ENCODE peak calls at places on chromosomes 13 and 19, in nine cellular contexts. One of them, this sample, is unnamed.

GRCh38 chr19:40754611-40755247 is 3.7 kb downstream of the SNRPA start:
- DNase-seq in CD4-positive, alpha-beta T cell: no peak
- DNase-seq in heart right ventricle: no peak
- DNase-seq in activated B cell treated with CpG ODN at 0.5 μM for 24 hours: no peak
- DNase-seq in progenitor cell of endocrine pancreas: no peak
- DNase-seq in mucosa of descending colon: peak
- DNase-seq in CD8-positive, alpha-beta T cell: no peak
- DNase-seq in thoracic aorta: no peak
- DNase-seq in SK-N-SH: no peak
- DNase-seq in this sample: peak

GRCh38 chr13:104809483-104809882 is 1726.0 kb downstream of the EFNB2 start:
- DNase-seq in CD4-positive, alpha-beta T cell: no peak
- DNase-seq in heart right ventricle: no peak
- DNase-seq in activated B cell treated with CpG ODN at 0.5 μM for 24 hours: no peak
- DNase-seq in progenitor cell of endocrine pancreas: no peak
- DNase-seq in mucosa of descending colon: no peak
- DNase-seq in CD8-positive, alpha-beta T cell: no peak
- DNase-seq in thoracic aorta: no peak
- DNase-seq in SK-N-SH: no peak
- DNase-seq in this sample: no peak

GRCh38 chr13:40652588-40652940 is 13.9 kb downstream of the FOXO1 start:
- DNase-seq in CD4-positive, alpha-beta T cell: no peak
- DNase-seq in heart right ventricle: no peak
- DNase-seq in activated B cell treated with CpG ODN at 0.5 μM for 24 hours: no peak
- DNase-seq in progenitor cell of endocrine pancreas: no peak
- DNase-seq in mucosa of descending colon: no peak
- DNase-seq in CD8-positive, alpha-beta T cell: no peak
- DNase-seq in thoracic aorta: no peak
- DNase-seq in SK-N-SH: no peak
- DNase-seq in this sample: no peak

GRCh38 chr13:91398413-91399188 is at the start of gene GPC5:
- DNase-seq in CD4-positive, alpha-beta T cell: peak
- DNase-seq in heart right ventricle: peak
- DNase-seq in activated B cell treated with CpG ODN at 0.5 μM for 24 hours: peak
- DNase-seq in progenitor cell of endocrine pancreas: peak
- DNase-seq in mucosa of descending colon: peak
- DNase-seq in CD8-positive, alpha-beta T cell: peak
- DNase-seq in thoracic aorta: peak
- DNase-seq in SK-N-SH: peak
- DNase-seq in this sample: peak

GRCh38 chr13:65946387-65946786 is 1283.7 kb downstream of the PCDH9 start:
- DNase-seq in CD4-positive, alpha-beta T cell: no peak
- DNase-seq in heart right ventricle: no peak
- DNase-seq in activated B cell treated with CpG ODN at 0.5 μM for 24 hours: no peak
- DNase-seq in progenitor cell of endocrine pancreas: no peak
- DNase-seq in mucosa of descending colon: no peak
- DNase-seq in CD8-positive, alpha-beta T cell: no peak
- DNase-seq in thoracic aorta: no peak
- DNase-seq in SK-N-SH: no peak
- DNase-seq in this sample: no peak

GRCh38 chr13:99628442-99628841 is 127.2 kb downstream of the TM9SF2 start:
- DNase-seq in CD4-positive, alpha-beta T cell: no peak
- DNase-seq in heart right ventricle: no peak
- DNase-seq in activated B cell treated with CpG ODN at 0.5 μM for 24 hours: no peak
- DNase-seq in progenitor cell of endocrine pancreas: no peak
- DNase-seq in mucosa of descending colon: no peak
- DNase-seq in CD8-positive, alpha-beta T cell: no peak
- DNase-seq in thoracic aorta: no peak
- DNase-seq in SK-N-SH: no peak
- DNase-seq in this sample: no peak

GRCh38 chr13:111902726-111903125 is 164.2 kb upstream of the SOX1 start:
- DNase-seq in CD4-positive, alpha-beta T cell: no peak
- DNase-seq in heart right ventricle: no peak
- DNase-seq in activated B cell treated with CpG ODN at 0.5 μM for 24 hours: no peak
- DNase-seq in progenitor cell of endocrine pancreas: no peak
- DNase-seq in mucosa of descending colon: no peak
- DNase-seq in CD8-positive, alpha-beta T cell: peak
- DNase-seq in thoracic aorta: no peak
- DNase-seq in SK-N-SH: no peak
- DNase-seq in this sample: no peak

GRCh38 chr13:112893570-112894422 is 75.2 kb upstream of the MCF2L start:
- DNase-seq in CD4-positive, alpha-beta T cell: peak
- DNase-seq in heart right ventricle: no peak
- DNase-seq in activated B cell treated with CpG ODN at 0.5 μM for 24 hours: no peak
- DNase-seq in progenitor cell of endocrine pancreas: peak
- DNase-seq in mucosa of descending colon: peak
- DNase-seq in CD8-positive, alpha-beta T cell: no peak
- DNase-seq in thoracic aorta: no peak
- DNase-seq in SK-N-SH: peak
- DNase-seq in this sample: no peak

GRCh38 chr19:35444735-35445134 is 3.3 kb upstream of the FFAR2 start:
- DNase-seq in CD4-positive, alpha-beta T cell: no peak
- DNase-seq in heart right ventricle: no peak
- DNase-seq in activated B cell treated with CpG ODN at 0.5 μM for 24 hours: no peak
- DNase-seq in progenitor cell of endocrine pancreas: no peak
- DNase-seq in mucosa of descending colon: no peak
- DNase-seq in CD8-positive, alpha-beta T cell: no peak
- DNase-seq in thoracic aorta: no peak
- DNase-seq in SK-N-SH: no peak
- DNase-seq in this sample: no peak

GRCh38 chr13:40221131-40221459 is 445.3 kb downstream of the FOXO1 start:
- DNase-seq in CD4-positive, alpha-beta T cell: no peak
- DNase-seq in heart right ventricle: no peak
- DNase-seq in activated B cell treated with CpG ODN at 0.5 μM for 24 hours: no peak
- DNase-seq in progenitor cell of endocrine pancreas: no peak
- DNase-seq in mucosa of descending colon: no peak
- DNase-seq in CD8-positive, alpha-beta T cell: no peak
- DNase-seq in thoracic aorta: no peak
- DNase-seq in SK-N-SH: no peak
- DNase-seq in this sample: no peak

GRCh38 chr19:31718041-31718440 is 368.8 kb upstream of the TSHZ3 start:
- DNase-seq in CD4-positive, alpha-beta T cell: no peak
- DNase-seq in heart right ventricle: no peak
- DNase-seq in activated B cell treated with CpG ODN at 0.5 μM for 24 hours: no peak
- DNase-seq in progenitor cell of endocrine pancreas: no peak
- DNase-seq in mucosa of descending colon: no peak
- DNase-seq in CD8-positive, alpha-beta T cell: no peak
- DNase-seq in thoracic aorta: no peak
- DNase-seq in SK-N-SH: peak
- DNase-seq in this sample: no peak

GRCh38 chr19:15457701-15458484 is 6.5 kb downstream of the RASAL3 start:
- DNase-seq in CD4-positive, alpha-beta T cell: no peak
- DNase-seq in heart right ventricle: no peak
- DNase-seq in activated B cell treated with CpG ODN at 0.5 μM for 24 hours: no peak
- DNase-seq in progenitor cell of endocrine pancreas: no peak
- DNase-seq in mucosa of descending colon: no peak
- DNase-seq in CD8-positive, alpha-beta T cell: no peak
- DNase-seq in thoracic aorta: no peak
- DNase-seq in SK-N-SH: no peak
- DNase-seq in this sample: no peak

GRCh38 chr19:18174983-18175382 is 1.4 kb downstream of the IFI30 start:
- DNase-seq in CD4-positive, alpha-beta T cell: no peak
- DNase-seq in heart right ventricle: no peak
- DNase-seq in activated B cell treated with CpG ODN at 0.5 μM for 24 hours: no peak
- DNase-seq in progenitor cell of endocrine pancreas: no peak
- DNase-seq in mucosa of descending colon: no peak
- DNase-seq in CD8-positive, alpha-beta T cell: no peak
- DNase-seq in thoracic aorta: no peak
- DNase-seq in SK-N-SH: no peak
- DNase-seq in this sample: no peak

GRCh38 chr19:16106121-16106520 is 5.6 kb upstream of the RAB8A start:
- DNase-seq in CD4-positive, alpha-beta T cell: no peak
- DNase-seq in heart right ventricle: no peak
- DNase-seq in activated B cell treated with CpG ODN at 0.5 μM for 24 hours: no peak
- DNase-seq in progenitor cell of endocrine pancreas: no peak
- DNase-seq in mucosa of descending colon: no peak
- DNase-seq in CD8-positive, alpha-beta T cell: no peak
- DNase-seq in thoracic aorta: no peak
- DNase-seq in SK-N-SH: no peak
- DNase-seq in this sample: peak

GRCh38 chr13:114101325-114101821 is 31.1 kb downstream of the RASA3 start:
- DNase-seq in CD4-positive, alpha-beta T cell: no peak
- DNase-seq in heart right ventricle: no peak
- DNase-seq in activated B cell treated with CpG ODN at 0.5 μM for 24 hours: no peak
- DNase-seq in progenitor cell of endocrine pancreas: no peak
- DNase-seq in mucosa of descending colon: peak
- DNase-seq in CD8-positive, alpha-beta T cell: no peak
- DNase-seq in thoracic aorta: no peak
- DNase-seq in SK-N-SH: peak
- DNase-seq in this sample: no peak

GRCh38 chr19:30430206-30430734 is 58.1 kb downstream of the ZNF536 start:
- DNase-seq in CD4-positive, alpha-beta T cell: no peak
- DNase-seq in heart right ventricle: no peak
- DNase-seq in activated B cell treated with CpG ODN at 0.5 μM for 24 hours: no peak
- DNase-seq in progenitor cell of endocrine pancreas: no peak
- DNase-seq in mucosa of descending colon: no peak
- DNase-seq in CD8-positive, alpha-beta T cell: no peak
- DNase-seq in thoracic aorta: no peak
- DNase-seq in SK-N-SH: no peak
- DNase-seq in this sample: no peak

GRCh38 chr19:30426864-30427263 is 54.7 kb downstream of the ZNF536 start:
- DNase-seq in CD4-positive, alpha-beta T cell: no peak
- DNase-seq in heart right ventricle: no peak
- DNase-seq in activated B cell treated with CpG ODN at 0.5 μM for 24 hours: no peak
- DNase-seq in progenitor cell of endocrine pancreas: no peak
- DNase-seq in mucosa of descending colon: no peak
- DNase-seq in CD8-positive, alpha-beta T cell: no peak
- DNase-seq in thoracic aorta: no peak
- DNase-seq in SK-N-SH: no peak
- DNase-seq in this sample: no peak

GRCh38 chr19:30425885-30426838 is 54.0 kb downstream of the ZNF536 start:
- DNase-seq in CD4-positive, alpha-beta T cell: no peak
- DNase-seq in heart right ventricle: no peak
- DNase-seq in activated B cell treated with CpG ODN at 0.5 μM for 24 hours: no peak
- DNase-seq in progenitor cell of endocrine pancreas: no peak
- DNase-seq in mucosa of descending colon: no peak
- DNase-seq in CD8-positive, alpha-beta T cell: no peak
- DNase-seq in thoracic aorta: no peak
- DNase-seq in SK-N-SH: no peak
- DNase-seq in this sample: no peak

GRCh38 chr19:30428281-30428680 is 56.1 kb downstream of the ZNF536 start:
- DNase-seq in CD4-positive, alpha-beta T cell: no peak
- DNase-seq in heart right ventricle: no peak
- DNase-seq in activated B cell treated with CpG ODN at 0.5 μM for 24 hours: no peak
- DNase-seq in progenitor cell of endocrine pancreas: no peak
- DNase-seq in mucosa of descending colon: no peak
- DNase-seq in CD8-positive, alpha-beta T cell: no peak
- DNase-seq in thoracic aorta: no peak
- DNase-seq in SK-N-SH: no peak
- DNase-seq in this sample: no peak

GRCh38 chr19:30428856-30429255 is 56.7 kb downstream of the ZNF536 start:
- DNase-seq in CD4-positive, alpha-beta T cell: no peak
- DNase-seq in heart right ventricle: no peak
- DNase-seq in activated B cell treated with CpG ODN at 0.5 μM for 24 hours: no peak
- DNase-seq in progenitor cell of endocrine pancreas: no peak
- DNase-seq in mucosa of descending colon: no peak
- DNase-seq in CD8-positive, alpha-beta T cell: no peak
- DNase-seq in thoracic aorta: no peak
- DNase-seq in SK-N-SH: no peak
- DNase-seq in this sample: no peak
- TF ChIP-seq CTCF in CD4-positive, alpha-beta T cell: no peak
- TF ChIP-seq CTCF in heart right ventricle: no peak
- TF ChIP-seq CTCF in activated B cell treated with CpG ODN at 0.5 μM for 24 hours: no peak
- TF ChIP-seq CTCF in progenitor cell of endocrine pancreas: no peak
- TF ChIP-seq CTCF in mucosa of descending colon: no peak
- TF ChIP-seq CTCF in CD8-positive, alpha-beta T cell: no peak
- TF ChIP-seq CTCF in thoracic aorta: no peak
- TF ChIP-seq CTCF in SK-N-SH: no peak
- TF ChIP-seq CTCF in this sample: no peak

DNA sequence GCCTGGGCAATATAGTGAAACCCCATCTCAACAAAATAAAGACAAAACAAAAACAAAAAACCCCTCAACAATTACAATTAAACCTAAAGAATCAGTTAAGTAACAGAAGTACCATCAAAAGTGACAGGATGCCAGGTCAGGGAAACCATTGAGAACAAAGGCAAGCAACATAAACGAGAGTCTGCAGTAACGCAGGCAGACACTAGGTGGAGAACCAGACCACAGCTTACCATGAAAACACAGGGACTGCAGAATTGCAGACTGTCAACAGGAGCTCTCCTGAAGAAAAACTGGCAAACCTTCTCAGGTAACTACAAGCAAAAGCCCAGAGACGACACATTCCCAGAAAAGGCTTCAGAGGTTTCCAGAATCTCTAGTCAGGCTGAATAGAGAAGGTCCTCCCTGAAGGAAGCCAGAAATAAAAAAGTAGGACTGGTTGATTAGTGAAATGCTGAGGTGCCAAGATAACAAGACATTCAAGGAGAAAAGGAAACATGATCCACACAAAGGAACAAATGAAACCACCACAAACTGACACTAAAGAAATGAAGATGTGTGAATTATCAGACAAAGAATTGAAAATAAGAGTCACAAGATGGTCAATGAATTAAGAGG is 2.2 kb upstream of the ZNF665 start:
- DNase-seq in CD4-positive, alpha-beta T cell: peak
- DNase-seq in heart right ventricle: peak
- DNase-seq in activated B cell treated with CpG ODN at 0.5 μM for 24 hours: peak
- DNase-seq in progenitor cell of endocrine pancreas: peak
- DNase-seq in mucosa of descending colon: no peak
- DNase-seq in CD8-positive, alpha-beta T cell: peak
- DNase-seq in thoracic aorta: peak
- DNase-seq in SK-N-SH: peak
- DNase-seq in this sample: peak
- TF ChIP-seq CTCF in CD4-positive, alpha-beta T cell: peak
- TF ChIP-seq CTCF in heart right ventricle: peak
- TF ChIP-seq CTCF in activated B cell treated with CpG ODN at 0.5 μM for 24 hours: no peak
- TF ChIP-seq CTCF in progenitor cell of endocrine pancreas: peak
- TF ChIP-seq CTCF in mucosa of descending colon: peak
- TF ChIP-seq CTCF in CD8-positive, alpha-beta T cell: peak
- TF ChIP-seq CTCF in thoracic aorta: peak
- TF ChIP-seq CTCF in SK-N-SH: peak
- TF ChIP-seq CTCF in this sample: peak

GRCh38 chr13:81540777-81541176 is 1199.9 kb upstream of the SPRY2 start:
- DNase-seq in CD4-positive, alpha-beta T cell: no peak
- DNase-seq in heart right ventricle: no peak
- DNase-seq in activated B cell treated with CpG ODN at 0.5 μM for 24 hours: no peak
- DNase-seq in progenitor cell of endocrine pancreas: no peak
- DNase-seq in mucosa of descending colon: no peak
- DNase-seq in CD8-positive, alpha-beta T cell: no peak
- DNase-seq in thoracic aorta: no peak
- DNase-seq in SK-N-SH: peak
- DNase-seq in this sample: no peak
- TF ChIP-seq CTCF in CD4-positive, alpha-beta T cell: no peak
- TF ChIP-seq CTCF in heart right ventricle: no peak
- TF ChIP-seq CTCF in activated B cell treated with CpG ODN at 0.5 μM for 24 hours: no peak
- TF ChIP-seq CTCF in progenitor cell of endocrine pancreas: peak
- TF ChIP-seq CTCF in mucosa of descending colon: no peak
- TF ChIP-seq CTCF in CD8-positive, alpha-beta T cell: no peak
- TF ChIP-seq CTCF in thoracic aorta: no peak
- TF ChIP-seq CTCF in SK-N-SH: peak
- TF ChIP-seq CTCF in this sample: no peak

DNA sequence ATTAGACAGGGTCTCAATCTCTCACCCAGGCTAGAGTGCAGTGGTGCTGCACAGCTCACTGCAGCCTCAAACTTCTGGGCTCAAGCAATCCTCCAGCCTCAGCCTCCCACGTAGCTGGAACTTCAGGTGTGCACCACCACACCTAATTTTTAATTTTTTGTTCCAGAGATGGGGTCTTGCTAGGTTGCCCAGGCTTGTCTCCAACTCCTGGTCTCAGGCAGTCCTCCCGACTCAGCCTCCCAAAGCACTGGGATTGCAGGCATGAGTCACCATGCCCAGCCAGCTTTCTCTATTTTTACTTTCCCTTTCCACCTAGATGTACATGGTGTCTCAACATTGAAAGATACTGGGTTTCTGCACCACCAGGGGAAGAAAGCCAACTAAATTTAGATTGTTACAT is 13.7 kb upstream of the ZNF846 start:
- DNase-seq in CD4-positive, alpha-beta T cell: no peak
- DNase-seq in heart right ventricle: no peak
- DNase-seq in activated B cell treated with CpG ODN at 0.5 μM for 24 hours: no peak
- DNase-seq in progenitor cell of endocrine pancreas: no peak
- DNase-seq in mucosa of descending colon: no peak
- DNase-seq in CD8-positive, alpha-beta T cell: no peak
- DNase-seq in thoracic aorta: no peak
- DNase-seq in SK-N-SH: no peak
- DNase-seq in this sample: no peak
- TF ChIP-seq CTCF in CD4-positive, alpha-beta T cell: no peak
- TF ChIP-seq CTCF in heart right ventricle: no peak
- TF ChIP-seq CTCF in activated B cell treated with CpG ODN at 0.5 μM for 24 hours: no peak
- TF ChIP-seq CTCF in progenitor cell of endocrine pancreas: no peak
- TF ChIP-seq CTCF in mucosa of descending colon: no peak
- TF ChIP-seq CTCF in CD8-positive, alpha-beta T cell: no peak
- TF ChIP-seq CTCF in thoracic aorta: no peak
- TF ChIP-seq CTCF in SK-N-SH: no peak
- TF ChIP-seq CTCF in this sample: no peak

This sample was measured in CD14-positive monocyte.